ENCODE peak calls at places on chromosomes 6 and 20, in nine cellular contexts. P, V, J, B, X, D, U, I and E are unnamed samples.

GRCh38 chr6:27668442-27669275 is 195.8 kb upstream of the ZNF184 start:
- DNase-seq in X (peak), P (peak), U (peak), B (peak), J (no peak), V (peak), D (peak), I (peak), E (peak)

GRCh38 chr20:43460172-43460829 is 2.6 kb downstream of the SRSF6 start:
- DNase-seq in P (no peak), D (no peak), U (no peak), I (no peak), B (no peak), X (no peak), V (no peak), J (no peak), E (no peak)

GRCh38 chr20:25514747-25515340 is 70.5 kb downstream of the NINL start:
- DNase-seq in B (no peak), D (no peak), I (no peak), P (no peak), X (no peak), V (no peak), J (no peak), U (no peak), E (no peak)

GRCh38 chr20:56428388-56428787 is 16.3 kb downstream of the CASS4 start:
- DNase-seq in X (no peak), V (no peak), P (no peak), J (no peak), D (no peak), B (no peak), I (no peak), U (no peak), E (no peak)

GRCh38 chr20:37398750-37399621 is 53.0 kb downstream of the SRC start:
- DNase-seq in I (no peak), B (no peak), P (no peak), D (no peak), J (no peak), X (no peak), U (no peak), V (no peak), E (no peak)

GRCh38 chr6:132731086-132731485 is 17.2 kb upstream of the VNN1 start:
- DNase-seq in V (no peak), U (no peak), X (no peak), D (no peak), J (no peak), B (peak), I (no peak), P (no peak), E (no peak)

GRCh38 chr6:56984884-56985283 is 30.0 kb downstream of the BEND6 start:
- DNase-seq in X (no peak), V (no peak), B (no peak), P (no peak), D (no peak), I (no peak), U (no peak), J (no peak), E (no peak)

GRCh38 chr6:53437557-53438202 is 88.9 kb upstream of the ELOVL5 start:
- DNase-seq in I (peak), U (peak), D (no peak), B (peak), J (peak), P (peak), X (peak), V (peak), E (peak)

GRCh38 chr20:57513199-57513598 is 11.7 kb downstream of the CTCFL start:
- DNase-seq in U (no peak), V (no peak), J (peak), X (no peak), D (no peak), I (no peak), B (no peak), P (no peak), E (no peak)

GRCh38 chr20:58002901-58003300 is 225.6 kb downstream of the ANKRD60 start:
- DNase-seq in J (no peak), U (no peak), X (no peak), B (no peak), V (no peak), P (no peak), D (no peak), I (no peak), E (no peak)

GRCh38 chr6:75438186-75438880 is 55.3 kb downstream of the FILIP1 start:
- DNase-seq in X (no peak), V (no peak), J (no peak), B (peak), D (no peak), P (no peak), U (no peak), I (no peak), E (no peak)

GRCh38 chr6:33683051-33683571 is 28.4 kb downstream of the UQCC2 start:
- DNase-seq in U (peak), P (no peak), I (no peak), V (no peak), D (no peak), J (no peak), X (no peak), B (no peak), E (no peak)

GRCh38 chr6:4610256-4610655 is 165.9 kb upstream of the CDYL start:
- DNase-seq in X (no peak), B (peak), P (peak), V (no peak), I (no peak), J (peak), U (no peak), D (no peak), E (no peak)

GRCh38 chr20:33526769-33527168 is 36.9 kb downstream of the CBFA2T2 start:
- DNase-seq in U (no peak), D (no peak), J (no peak), I (no peak), B (no peak), X (peak), V (no peak), P (no peak), E (no peak)

GRCh38 chr20:52103469-52103910 is 88.1 kb downstream of the ZFP64 start:
- DNase-seq in I (no peak), V (no peak), D (peak), J (no peak), U (peak), B (peak), X (no peak), P (peak), E (no peak)

GRCh38 chr6:130923350-130923749 is 96.1 kb downstream of the SMLR1 start:
- DNase-seq in I (no peak), D (no peak), X (no peak), P (no peak), U (no peak), B (no peak), V (no peak), J (no peak), E (no peak)

GRCh38 chr20:35575958-35576357 is 34.1 kb downstream of the ERGIC3 start:
- DNase-seq in I (no peak), P (no peak), U (no peak), D (peak), V (no peak), J (no peak), X (no peak), B (no peak), E (no peak)

GRCh38 chr6:144289006-144289405 is 3.9 kb downstream of the UTRN start:
- DNase-seq in J (no peak), B (peak), I (no peak), D (no peak), P (no peak), U (no peak), V (no peak), X (no peak), E (no peak)